ENCODE peak calls at places on chromosomes 7 and 10, in four cellular contexts. One of them, this sample, is unnamed. For H3K9me3, the result is how much of the 10 kb centered on the place peaks cover.

GRCh38 chr10:29411666-29412335 is 122.9 kb downstream of the LYZL1 start:
- DNase-seq in hepatocyte: no peak
- DNase-seq in GM12878: no peak
- DNase-seq in HCT116: no peak
- DNase-seq in this sample: peak

GRCh38 chr10:61974611-61975010 is 73.1 kb downstream of the ARID5B start:
- DNase-seq in hepatocyte: peak
- DNase-seq in GM12878: no peak
- DNase-seq in HCT116: no peak
- DNase-seq in this sample: no peak

GRCh38 chr10:114023198-114023597 is 20.5 kb upstream of the ADRB1 start:
- DNase-seq in hepatocyte: no peak
- DNase-seq in GM12878: no peak
- DNase-seq in HCT116: no peak
- DNase-seq in this sample: no peak

GRCh38 chr7:26346611-26347200 is 55.0 kb downstream of the SNX10 start:
- DNase-seq in hepatocyte: no peak
- DNase-seq in GM12878: no peak
- DNase-seq in HCT116: peak
- DNase-seq in this sample: peak

GRCh38 chr7:84200859-84201258 is 6.3 kb upstream of the SEMA3A start:
- DNase-seq in hepatocyte: no peak
- DNase-seq in GM12878: no peak
- DNase-seq in HCT116: no peak
- DNase-seq in this sample: peak

GRCh38 chr10:5196613-5197234 is at the start of gene AKR1C4:
- DNase-seq in hepatocyte: peak
- DNase-seq in GM12878: no peak
- DNase-seq in HCT116: no peak
- DNase-seq in this sample: no peak

GRCh38 chr7:17325364-17325763 is 26.9 kb downstream of the AHR start:
- DNase-seq in hepatocyte: no peak
- DNase-seq in GM12878: no peak
- DNase-seq in HCT116: no peak
- DNase-seq in this sample: peak

GRCh38 chr7:10632707-10633106 is 341.0 kb upstream of the PHF14 start:
- DNase-seq in hepatocyte: no peak
- DNase-seq in GM12878: no peak
- DNase-seq in HCT116: no peak
- DNase-seq in this sample: no peak

GRCh38 chr7:38129162-38129561 is 48.9 kb upstream of the STARD3NL start:
- DNase-seq in hepatocyte: no peak
- DNase-seq in GM12878: no peak
- DNase-seq in HCT116: no peak
- DNase-seq in this sample: no peak

GRCh38 chr7:5425507-5426225 is 2.0 kb upstream of the TNRC18 start:
- DNase-seq in hepatocyte: peak
- DNase-seq in GM12878: no peak
- DNase-seq in HCT116: no peak
- DNase-seq in this sample: peak
- TF ChIP-seq EZH2 in hepatocyte: no peak
- TF ChIP-seq EZH2 in GM12878: peak
- TF ChIP-seq EZH2 in HCT116: no peak
- TF ChIP-seq EZH2 in this sample: no peak

GRCh38 chr10:131777921-131778320 is 122.9 kb upstream of the PPP2R2D start:
- DNase-seq in hepatocyte: no peak
- DNase-seq in GM12878: no peak
- DNase-seq in HCT116: no peak
- DNase-seq in this sample: no peak

GRCh38 chr10:131777162-131777561 is 123.6 kb upstream of the PPP2R2D start:
- DNase-seq in hepatocyte: no peak
- DNase-seq in GM12878: no peak
- DNase-seq in HCT116: no peak
- DNase-seq in this sample: no peak

GRCh38 chr10:131775833-131776232 is 125.0 kb upstream of the PPP2R2D start:
- DNase-seq in hepatocyte: no peak
- DNase-seq in GM12878: no peak
- DNase-seq in HCT116: no peak
- DNase-seq in this sample: no peak

GRCh38 chr10:131775444-131775832 is 125.4 kb upstream of the PPP2R2D start:
- DNase-seq in hepatocyte: no peak
- DNase-seq in GM12878: no peak
- DNase-seq in HCT116: no peak
- DNase-seq in this sample: no peak

GRCh38 chr10:131776496-131776895 is 124.3 kb upstream of the PPP2R2D start:
- DNase-seq in hepatocyte: no peak
- DNase-seq in GM12878: no peak
- DNase-seq in HCT116: no peak
- DNase-seq in this sample: no peak
- H3K9me3 ChIP-seq in hepatocyte: under half
- H3K9me3 ChIP-seq in GM12878: under half
- H3K9me3 ChIP-seq in HCT116: under half
- H3K9me3 ChIP-seq in this sample: half or more

GRCh38 chr7:88758355-88759215 is 915 bp upstream of the ZNF804B start:
- DNase-seq in hepatocyte: peak
- DNase-seq in GM12878: no peak
- DNase-seq in HCT116: no peak
- DNase-seq in this sample: no peak
- TF ChIP-seq EZH2 in hepatocyte: peak
- TF ChIP-seq EZH2 in GM12878: no peak
- TF ChIP-seq EZH2 in HCT116: no peak
- TF ChIP-seq EZH2 in this sample: peak

GRCh38 chr10:1664565-1664964 is 72.8 kb downstream of the ADARB2 start:
- DNase-seq in hepatocyte: no peak
- DNase-seq in GM12878: no peak
- DNase-seq in HCT116: no peak
- DNase-seq in this sample: no peak
- H3K9me3 ChIP-seq in hepatocyte: under half
- H3K9me3 ChIP-seq in GM12878: under half
- H3K9me3 ChIP-seq in HCT116: under half
- H3K9me3 ChIP-seq in this sample: under half

GRCh38 chr10:117535752-117536358 is 6.7 kb upstream of the EMX2 start:
- DNase-seq in hepatocyte: no peak
- DNase-seq in GM12878: no peak
- DNase-seq in HCT116: no peak
- DNase-seq in this sample: no peak
- TF ChIP-seq EZH2 in hepatocyte: peak
- TF ChIP-seq EZH2 in GM12878: no peak
- TF ChIP-seq EZH2 in HCT116: no peak
- TF ChIP-seq EZH2 in this sample: no peak

GRCh38 chr10:105181616-105182015 is 540.5 kb downstream of the SORCS3 start:
- DNase-seq in hepatocyte: no peak
- DNase-seq in GM12878: no peak
- DNase-seq in HCT116: no peak
- DNase-seq in this sample: no peak
- H3K9me3 ChIP-seq in hepatocyte: under half
- H3K9me3 ChIP-seq in GM12878: under half
- H3K9me3 ChIP-seq in HCT116: under half
- H3K9me3 ChIP-seq in this sample: under half

GRCh38 chr10:21334891-21335696 is 190.4 kb downstream of the SKIDA1 start:
- DNase-seq in hepatocyte: peak
- DNase-seq in GM12878: no peak
- DNase-seq in HCT116: no peak
- DNase-seq in this sample: peak
- TF ChIP-seq EZH2 in hepatocyte: no peak
- TF ChIP-seq EZH2 in GM12878: no peak
- TF ChIP-seq EZH2 in HCT116: no peak
- TF ChIP-seq EZH2 in this sample: no peak